ENCODE peak calls at places on chromosomes 11 and 22, in eight cellular contexts. I is coronary artery, E is small intestine, K is nephron progenitor cell, F is IMR-90, V is Kasumi-1, Q is cardiac fibroblast, Z is GM04504. O is an unnamed sample.
A peak's percentile ranks its signal among the peaks of the same experiment; 100 is the strongest.

GRCh38 chr22:25409240-25409639 is 155.2 kb upstream of the GRK3 start:
- DNase-seq in I (no peak), E (no peak), K (no peak), F (no peak), V (no peak), Q (no peak), Z (no peak), O (no peak)

GRCh38 chr11:129364143-129364654 is 11.4 kb upstream of the BARX2 start:
- DNase-seq in I (no peak), E (peak; percentile 93), K (peak; percentile 91), F (peak; percentile 82), V (peak; percentile 87), Q (peak; percentile 87), Z (peak; percentile 55), O (peak; percentile 90)

GRCh38 chr11:71502871-71503435 is 24.1 kb upstream of the KRTAP5-7 start:
- DNase-seq in I (no peak), E (no peak), K (no peak), F (no peak), V (no peak), Q (no peak), Z (no peak), O (no peak)

GRCh38 chr11:30758946-30759501 is 172.9 kb upstream of the MPPED2 start:
- DNase-seq in I (no peak), E (no peak), K (no peak), F (no peak), V (no peak), Q (no peak), Z (no peak), O (no peak)

GRCh38 chr11:133215529-133216230 is 316.6 kb downstream of the OPCML start:
- DNase-seq in I (no peak), E (no peak), K (peak; percentile 22), F (no peak), V (no peak), Q (no peak), Z (no peak), O (no peak)

GRCh38 chr22:47172771-47173534 is 410.5 kb downstream of the TBC1D22A start:
- DNase-seq in I (peak; percentile 49), E (no peak), K (no peak), F (no peak), V (no peak), Q (no peak), Z (no peak), O (no peak)

GRCh38 chr11:26950260-26950719 is 43.6 kb upstream of the FIBIN start:
- DNase-seq in I (no peak), E (no peak), K (no peak), F (peak; percentile 94), V (no peak), Q (peak; percentile 69), Z (peak; percentile 62), O (peak; percentile 25)

GRCh38 chr11:61956191-61957027 is 6.3 kb downstream of the BEST1 start:
- DNase-seq in I (no peak), E (no peak), K (no peak), F (no peak), V (no peak), Q (no peak), Z (no peak), O (no peak)

GRCh38 chr11:121412000-121412587 is 40.0 kb upstream of the SORL1 start:
- DNase-seq in I (no peak), E (no peak), K (no peak), F (no peak), V (no peak), Q (no peak), Z (no peak), O (no peak)

GRCh38 chr22:24392218-24392931 is 35.0 kb upstream of the ADORA2A start:
- DNase-seq in I (no peak), E (peak; percentile 16), K (no peak), F (no peak), V (no peak), Q (no peak), Z (peak; percentile 27), O (no peak)

GRCh38 chr11:124977006-124977405 is 23.0 kb downstream of the CCDC15 start:
- DNase-seq in I (no peak), E (no peak), K (no peak), F (no peak), V (no peak), Q (peak; percentile 1), Z (no peak), O (no peak)

GRCh38 chr11:103618532-103618931 is 417.9 kb upstream of the DDI1 start:
- DNase-seq in I (no peak), E (no peak), K (no peak), F (peak; percentile 83), V (no peak), Q (peak; percentile 60), Z (peak; percentile 62), O (no peak)

GRCh38 chr22:29224859-29225410 is 19.2 kb downstream of the EMID1 start:
- DNase-seq in I (no peak), E (no peak), K (no peak), F (no peak), V (no peak), Q (no peak), Z (no peak), O (no peak)

GRCh38 chr22:23689414-23689813 is 1.4 kb upstream of the RGL4 start:
- DNase-seq in I (no peak), E (no peak), K (no peak), F (no peak), V (no peak), Q (no peak), Z (no peak), O (no peak)

GRCh38 chr11:59759900-59760299 is 4.7 kb downstream of the STX3 start:
- DNase-seq in I (no peak), E (no peak), K (no peak), F (no peak), V (no peak), Q (no peak), Z (no peak), O (no peak)

GRCh38 chr11:67050139-67050538 is 6.5 kb upstream of the RHOD start:
- DNase-seq in I (no peak), E (no peak), K (no peak), F (no peak), V (no peak), Q (no peak), Z (no peak), O (no peak)

GRCh38 chr11:71423181-71423790 is 24.9 kb downstream of the DHCR7 start:
- DNase-seq in I (no peak), E (no peak), K (no peak), F (no peak), V (no peak), Q (no peak), Z (no peak), O (no peak)

GRCh38 chr11:94515398-94515797 is 3.1 kb downstream of the C11orf97 start:
- DNase-seq in I (no peak), E (no peak), K (no peak), F (no peak), V (no peak), Q (no peak), Z (no peak), O (no peak)

GRCh38 chr22:37739611-37740049 is 42.8 kb downstream of the TRIOBP start:
- DNase-seq in I (no peak), E (no peak), K (no peak), F (no peak), V (peak; percentile 97), Q (no peak), Z (no peak), O (no peak)

GRCh38 chr11:87122852-87123251 is 85.1 kb downstream of the TMEM135 start:
- DNase-seq in I (no peak), E (no peak), K (no peak), F (no peak), V (no peak), Q (no peak), Z (no peak), O (no peak)

GRCh38 chr11:75431533-75432525 is 1.2 kb downstream of the KLHL35 start:
- DNase-seq in I (no peak), E (no peak), K (no peak), F (no peak), V (no peak), Q (no peak), Z (no peak), O (peak; percentile 32)

O was measured in colonic mucosa.